ENCODE peak calls at places on chromosomes 6 and 20, in ten cellular contexts. W, K, N, V, E, H, J, T, Q and G are unnamed samples.

GRCh38 chr6:168150551-168151444 is 71.8 kb upstream of the FRMD1 start:
- DNase-seq in W (no peak), K (peak), T (peak), E (no peak), V (no peak), N (no peak), J (no peak), H (peak), Q (peak), G (no peak)

GRCh38 chr6:157325069-157325805 is 1.9 kb upstream of the TMEM242 start:
- DNase-seq in J (no peak), N (peak), W (no peak), V (no peak), T (no peak), E (no peak), Q (no peak), K (no peak), H (no peak), G (no peak)

GRCh38 chr6:148829415-148830101 is 82.7 kb downstream of the UST start:
- DNase-seq in Q (no peak), K (no peak), H (no peak), J (no peak), V (no peak), E (no peak), N (no peak), W (no peak), T (no peak), G (no peak)

GRCh38 chr6:11055127-11055627 is 11.1 kb upstream of the ELOVL2 start:
- DNase-seq in J (no peak), W (no peak), K (no peak), V (no peak), N (peak), H (no peak), E (no peak), Q (no peak), T (no peak), G (no peak)

GRCh38 chr20:24682496-24683090 is 213.2 kb downstream of the SYNDIG1 start:
- DNase-seq in H (peak), N (no peak), K (no peak), W (peak), V (no peak), J (no peak), Q (no peak), E (no peak), T (no peak), G (no peak)

GRCh38 chr6:21937466-21937865 is 343.9 kb downstream of the SOX4 start:
- DNase-seq in T (no peak), E (no peak), J (no peak), K (no peak), N (no peak), W (no peak), Q (no peak), H (no peak), V (no peak), G (no peak)

GRCh38 chr20:58470336-58470978 is 44.7 kb downstream of the APCDD1L start:
- DNase-seq in V (no peak), K (no peak), J (no peak), H (no peak), E (no peak), Q (no peak), W (no peak), T (no peak), N (no peak), G (no peak)

GRCh38 chr6:28141500-28142329 is at the start of gene ZKSCAN8:
- DNase-seq in E (peak), T (peak), N (peak), W (peak), J (peak), K (peak), V (peak), Q (peak), H (peak), G (peak)

GRCh38 chr6:24740861-24741260 is 21.9 kb upstream of the C6orf62 start:
- DNase-seq in W (no peak), H (no peak), K (no peak), E (no peak), V (no peak), T (no peak), N (no peak), Q (no peak), J (no peak), G (no peak)

GRCh38 chr6:132362318-132363185 is 38.7 kb downstream of the MOXD1 start:
- DNase-seq in K (no peak), T (no peak), N (no peak), V (no peak), Q (no peak), J (no peak), E (no peak), W (no peak), H (no peak), G (no peak)

GRCh38 chr6:32883789-32884188 is 29.8 kb downstream of the PSMB9 start:
- DNase-seq in H (peak), Q (peak), V (no peak), W (no peak), K (peak), E (no peak), N (no peak), T (no peak), J (no peak), G (peak)

GRCh38 chr6:4394786-4395185 is 259.4 kb upstream of the ECI2 start:
- DNase-seq in W (no peak), J (no peak), H (no peak), T (no peak), V (no peak), K (no peak), E (no peak), N (no peak), Q (no peak), G (no peak)

GRCh38 chr20:8932192-8933150 is 136.4 kb upstream of the PLCB4 start:
- DNase-seq in K (peak), E (no peak), H (no peak), N (no peak), T (no peak), Q (no peak), J (no peak), V (no peak), W (no peak), G (no peak)

GRCh38 chr20:10419550-10420133 is 14.4 kb downstream of the MKKS start:
- DNase-seq in J (no peak), V (no peak), E (no peak), K (no peak), T (no peak), W (no peak), Q (no peak), H (no peak), N (no peak), G (no peak)

GRCh38 chr20:34163316-34163715 is 51.3 kb upstream of the EIF2S2 start:
- DNase-seq in H (no peak), N (no peak), J (no peak), V (no peak), K (no peak), Q (no peak), E (no peak), W (no peak), T (no peak), G (no peak)

GRCh38 chr6:139536751-139537617 is 162.5 kb upstream of the CITED2 start:
- DNase-seq in Q (no peak), V (no peak), T (no peak), K (no peak), W (no peak), H (no peak), N (no peak), E (no peak), J (peak), G (peak)

GRCh38 chr20:59141818-59142581 is 21.6 kb upstream of the ZNF831 start:
- DNase-seq in H (no peak), J (no peak), Q (no peak), K (no peak), W (no peak), V (no peak), T (no peak), N (no peak), E (no peak), G (no peak)

GRCh38 chr6:46781478-46782378 is 11.5 kb upstream of the MEP1A start:
- DNase-seq in V (peak), N (peak), H (no peak), E (no peak), K (peak), J (no peak), T (no peak), W (no peak), Q (peak), G (peak)

GRCh38 chr6:134517145-134517658 is 199.3 kb upstream of the SGK1 start:
- DNase-seq in K (peak), V (peak), J (peak), H (peak), N (peak), E (no peak), Q (peak), T (peak), W (peak), G (peak)
- H3K4me3 ChIP-seq in K (no peak), V (no peak), J (no peak), H (no peak), N (no peak), E (no peak), Q (no peak), T (peak), W (no peak), G (no peak)

DNA sequence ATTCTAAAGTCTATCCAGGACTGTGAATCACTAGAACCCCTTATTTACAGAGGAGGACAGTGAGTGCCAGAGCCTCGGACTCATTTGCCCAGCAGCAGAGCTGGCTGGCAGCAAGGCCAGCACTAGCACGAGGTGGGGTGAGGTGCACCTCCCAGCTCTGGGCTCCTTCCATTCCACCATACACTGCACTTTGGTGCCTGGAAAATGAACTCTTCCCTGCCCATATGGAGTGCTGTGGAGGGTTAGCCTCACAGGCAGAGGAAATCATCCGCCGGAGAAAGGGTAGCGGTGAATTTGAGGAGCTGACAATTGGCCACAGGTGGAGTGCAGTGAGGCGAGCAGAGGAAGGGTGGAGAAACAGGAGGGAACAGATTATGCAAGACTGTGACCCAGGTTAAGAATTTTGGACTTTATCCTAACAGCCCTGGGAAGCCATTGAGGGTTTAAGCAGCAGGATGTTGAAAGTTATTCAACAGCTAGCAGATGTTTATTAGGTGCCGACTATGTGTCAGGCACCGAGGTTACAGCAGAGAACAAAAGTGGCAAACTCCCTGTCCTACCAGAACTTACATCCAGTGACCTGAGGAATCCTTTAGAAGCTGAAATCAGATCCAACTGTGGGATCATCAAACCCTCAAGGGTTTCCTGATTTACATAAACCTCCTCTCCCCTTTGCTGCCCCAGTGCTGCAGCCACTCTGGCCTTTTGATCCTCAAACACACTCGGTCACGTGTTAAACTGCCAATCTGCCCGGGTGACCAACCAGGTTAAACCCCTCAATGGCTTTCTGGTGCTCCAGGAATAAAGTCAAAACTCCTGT is 6.2 kb downstream of the TRIM26 start:
- DNase-seq in Q (peak), E (no peak), H (peak), N (peak), T (peak), V (peak), J (no peak), K (peak), W (no peak), G (peak)
- TF ChIP-seq POLR2A in Q (no peak), E (no peak), H (no peak), N (no peak), T (no peak), V (no peak), J (no peak), K (no peak), W (no peak), G (no peak)

GRCh38 chr6:105896821-105897095 is 189.4 kb upstream of the PRDM1 start:
- DNase-seq in H (no peak), K (no peak), Q (no peak), T (no peak), V (no peak), W (no peak), J (no peak), N (peak), E (no peak), G (no peak)
- H3K4me3 ChIP-seq in H (no peak), K (no peak), Q (no peak), T (no peak), V (no peak), W (no peak), J (no peak), N (no peak), E (no peak), G (no peak)

DNA sequence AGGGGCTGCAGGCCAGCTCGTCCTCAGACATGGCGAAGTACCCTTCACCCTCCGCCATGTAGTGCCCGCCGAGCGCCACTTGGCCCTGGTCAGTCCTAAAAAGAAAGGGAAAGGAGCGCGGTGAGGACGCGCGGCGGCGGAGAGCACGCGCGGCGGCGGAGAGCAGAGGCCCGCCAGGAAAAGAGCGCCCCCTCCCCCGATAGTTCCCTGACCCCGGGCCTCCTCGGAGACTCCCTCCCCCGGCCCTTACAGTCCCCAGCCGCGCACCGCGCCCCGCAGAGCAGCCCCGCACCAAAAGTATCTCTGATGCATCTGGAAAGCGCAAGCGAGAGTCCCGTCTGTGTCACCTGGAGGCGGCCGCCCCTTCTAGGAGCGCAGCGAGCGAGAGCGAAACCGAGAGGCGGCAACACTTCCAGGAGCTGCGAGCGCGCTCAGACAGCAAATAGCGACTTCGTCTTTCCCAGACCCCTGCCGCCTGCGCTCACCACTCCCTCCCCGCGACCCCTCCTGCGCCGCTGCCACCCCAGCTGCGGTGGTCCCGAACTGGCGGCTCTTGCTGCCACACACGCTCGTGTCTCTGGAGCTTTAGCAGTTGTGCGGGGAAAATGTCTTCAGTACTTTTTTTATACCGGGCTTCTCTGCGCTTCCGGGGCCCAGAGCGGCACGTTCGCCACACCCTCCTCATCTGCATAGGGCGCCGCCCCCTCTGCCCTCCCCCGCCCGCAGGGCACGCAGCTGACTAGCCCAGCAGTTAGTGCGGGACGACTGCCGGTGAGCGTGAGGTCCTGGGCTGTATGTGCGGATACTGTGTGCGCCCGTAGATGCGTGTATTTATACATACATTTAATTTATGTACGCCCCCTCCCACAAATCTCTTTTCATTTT is at the start of gene TENT5A:
- DNase-seq in V (peak), J (peak), H (peak), N (peak), W (peak), Q (peak), K (peak), E (no peak), T (peak), G (peak)
- TF ChIP-seq POLR2A in V (peak), J (peak), H (peak), N (peak), W (peak), Q (peak), K (peak), E (peak), T (peak), G (peak)

GRCh38 chr20:43560974-43561373 is 2.1 kb downstream of the SGK2 start:
- DNase-seq in E (no peak), K (no peak), N (no peak), V (no peak), Q (no peak), H (no peak), T (no peak), J (no peak), W (peak), G (no peak)
- H3K4me3 ChIP-seq in E (no peak), K (no peak), N (no peak), V (no peak), Q (no peak), H (no peak), T (no peak), J (peak), W (no peak), G (no peak)

DNA sequence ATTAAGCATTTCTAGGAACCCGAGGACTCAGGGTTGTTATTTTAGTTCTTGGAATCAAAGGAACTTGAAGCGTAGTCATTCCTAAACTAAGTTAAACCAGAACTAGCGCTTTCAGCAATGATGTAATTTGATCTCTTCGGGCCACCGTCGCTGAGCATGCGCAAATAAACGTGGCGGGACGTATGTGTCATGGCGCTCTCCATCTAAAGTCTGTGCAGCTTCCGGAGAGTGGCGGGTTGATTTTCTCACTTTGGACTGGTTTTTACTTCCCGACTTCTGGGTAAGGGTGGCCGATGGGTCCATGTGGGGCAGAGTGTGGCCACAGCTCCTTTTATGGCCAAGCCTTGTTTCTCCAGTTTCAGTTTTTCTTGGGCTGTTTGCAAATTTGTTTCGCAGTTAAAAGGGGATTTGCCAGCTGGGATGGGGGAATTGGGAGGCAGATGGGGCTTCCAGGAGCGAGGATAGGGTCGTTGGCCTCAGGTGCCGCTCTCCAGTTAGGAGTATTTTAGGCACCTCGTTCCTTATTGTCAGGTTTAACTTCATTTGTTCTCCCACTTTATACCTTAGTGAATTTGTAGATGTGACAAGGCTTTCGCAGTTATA is at the start of gene CDKAL1:
- DNase-seq in T (peak), J (peak), Q (peak), V (peak), K (peak), W (peak), H (peak), N (peak), E (peak), G (peak)
- TF ChIP-seq POLR2A in T (peak), J (no peak), Q (no peak), V (peak), K (no peak), W (no peak), H (peak), N (peak), E (peak), G (peak)

GRCh38 chr20:45899041-45899835 is 8.1 kb downstream of the CTSA start:
- DNase-seq in H (no peak), J (no peak), W (no peak), K (no peak), N (no peak), T (no peak), E (no peak), Q (no peak), V (no peak), G (no peak)
- H3K4me3 ChIP-seq in H (no peak), J (no peak), W (no peak), K (no peak), N (no peak), T (no peak), E (no peak), Q (no peak), V (no peak), G (no peak)

GRCh38 chr20:36847009-36847709 is 28.8 kb upstream of the TLDC2 start:
- DNase-seq in K (peak), J (no peak), E (no peak), V (peak), Q (peak), N (no peak), T (peak), W (no peak), H (peak), G (no peak)

GRCh38 chr20:36849333-36850065 is 26.4 kb upstream of the TLDC2 start:
- DNase-seq in K (no peak), E (no peak), V (no peak), N (no peak), J (no peak), W (no peak), T (no peak), H (no peak), Q (no peak), G (no peak)

GRCh38 chr20:36847710-36848040 is 28.3 kb upstream of the TLDC2 start:
- DNase-seq in Q (no peak), J (no peak), N (no peak), E (no peak), H (no peak), T (no peak), V (no peak), W (no peak), K (no peak), G (no peak)

GRCh38 chr20:36848677-36849076 is 27.3 kb upstream of the TLDC2 start:
- DNase-seq in W (no peak), N (no peak), T (no peak), J (no peak), Q (no peak), H (no peak), V (no peak), K (no peak), E (no peak), G (no peak)

DNA sequence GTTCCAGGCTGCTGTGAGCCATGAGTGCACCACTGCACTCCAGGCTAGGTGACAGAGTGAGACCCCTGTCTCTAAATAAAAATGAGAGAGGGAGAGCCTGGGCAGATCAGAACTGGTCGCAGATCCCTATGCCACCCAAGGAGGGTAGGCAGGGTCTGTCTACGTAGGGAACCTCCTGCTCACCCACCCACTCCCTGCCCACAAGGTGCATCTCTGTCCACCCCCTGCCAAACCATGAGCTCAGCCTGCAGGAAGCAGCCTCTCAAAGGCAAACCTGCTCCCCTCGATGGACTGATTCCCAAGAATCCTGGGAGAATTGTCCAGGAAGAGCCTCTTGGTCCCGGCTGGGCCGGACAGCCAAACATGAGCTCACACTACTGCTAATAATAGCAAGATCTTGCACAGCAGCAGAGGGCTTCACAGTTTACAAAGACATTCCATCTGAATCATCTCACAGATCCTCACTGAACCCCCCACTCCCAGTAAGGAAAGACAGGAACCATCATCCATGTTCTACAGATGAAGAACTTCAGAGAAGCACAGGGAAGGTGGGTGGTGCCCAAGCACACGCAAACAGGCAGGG is 27.8 kb upstream of the TLDC2 start:
- DNase-seq in J (no peak), E (no peak), N (no peak), K (peak), W (no peak), V (peak), Q (peak), T (no peak), H (peak), G (no peak)
- TF ChIP-seq POLR2A in J (no peak), E (no peak), N (no peak), K (peak), W (no peak), V (no peak), Q (no peak), T (no peak), H (no peak), G (no peak)